ENCODE peak calls at places on chromosomes 6 and 20, in ten cellular contexts. O, P, T, F, X, Z, Q, E, J and U are unnamed samples.

GRCh38 chr20:4795394-4795793 is 73.7 kb downstream of the PRND start:
- DNase-seq in O (peak), P (peak), T (peak), F (no peak), X (peak), Z (peak), Q (peak), E (no peak), J (peak), U (no peak)

GRCh38 chr6:73024598-73024997 is 200.7 kb downstream of the KHDC1L start:
- DNase-seq in O (no peak), P (no peak), T (no peak), F (no peak), X (no peak), Z (no peak), Q (no peak), E (no peak), J (no peak), U (no peak)

GRCh38 chr20:21615617-21616080 is 89.8 kb upstream of the PAX1 start:
- DNase-seq in O (peak), P (peak), T (peak), F (peak), X (no peak), Z (peak), Q (peak), E (peak), J (peak), U (peak)

GRCh38 chr6:75794351-75794846 is 45.4 kb downstream of the MYO6 start:
- DNase-seq in O (no peak), P (no peak), T (no peak), F (no peak), X (no peak), Z (no peak), Q (no peak), E (no peak), J (no peak), U (no peak)

GRCh38 chr20:51628533-51629398 is 86.2 kb upstream of the NFATC2 start:
- DNase-seq in O (no peak), P (peak), T (peak), F (no peak), X (no peak), Z (peak), Q (peak), E (no peak), J (no peak), U (no peak)

GRCh38 chr20:46558511-46558959 is 8.1 kb upstream of the OCSTAMP start:
- DNase-seq in O (no peak), P (peak), T (peak), F (no peak), X (peak), Z (peak), Q (peak), E (peak), J (no peak), U (no peak)

GRCh38 chr20:51570755-51571469 is 28.4 kb upstream of the NFATC2 start:
- DNase-seq in O (no peak), P (peak), T (no peak), F (no peak), X (no peak), Z (peak), Q (no peak), E (peak), J (no peak), U (no peak)

GRCh38 chr20:50877232-50877631 is 54.0 kb downstream of the ADNP start:
- DNase-seq in O (no peak), P (no peak), T (no peak), F (no peak), X (no peak), Z (no peak), Q (no peak), E (no peak), J (no peak), U (no peak)

GRCh38 chr20:48283470-48284110 is 498.3 kb upstream of the SULF2 start:
- DNase-seq in O (no peak), P (peak), T (peak), F (no peak), X (peak), Z (peak), Q (peak), E (no peak), J (no peak), U (no peak)

GRCh38 chr20:24827603-24828295 is 121.3 kb upstream of the CST7 start:
- DNase-seq in O (no peak), P (no peak), T (no peak), F (no peak), X (no peak), Z (no peak), Q (no peak), E (no peak), J (no peak), U (no peak)

GRCh38 chr6:3319801-3320200 is 61.1 kb downstream of the PSMG4 start:
- DNase-seq in O (no peak), P (no peak), T (no peak), F (no peak), X (no peak), Z (no peak), Q (no peak), E (no peak), J (no peak), U (no peak)

GRCh38 chr6:34986845-34987246 is 97.8 kb downstream of the ANKS1A start:
- DNase-seq in O (peak), P (peak), T (peak), F (peak), X (peak), Z (peak), Q (peak), E (peak), J (peak), U (peak)

GRCh38 chr20:50284811-50285375 is 94.3 kb downstream of the CEBPB start:
- DNase-seq in O (no peak), P (peak), T (no peak), F (no peak), X (no peak), Z (no peak), Q (no peak), E (peak), J (no peak), U (no peak)

GRCh38 chr6:124536792-124537191 is 425.4 kb upstream of the RNF217 start:
- DNase-seq in O (no peak), P (peak), T (no peak), F (no peak), X (no peak), Z (no peak), Q (no peak), E (no peak), J (no peak), U (no peak)

GRCh38 chr6:111472933-111473435 is 10.0 kb downstream of the REV3L start:
- DNase-seq in O (no peak), P (no peak), T (no peak), F (no peak), X (no peak), Z (no peak), Q (no peak), E (no peak), J (no peak), U (no peak)

GRCh38 chr6:134235937-134236751 is 81.8 kb downstream of the SGK1 start:
- DNase-seq in O (no peak), P (peak), T (peak), F (no peak), X (peak), Z (peak), Q (peak), E (no peak), J (peak), U (no peak)

GRCh38 chr20:24783631-24784492 is 165.2 kb upstream of the CST7 start:
- DNase-seq in O (no peak), P (no peak), T (no peak), F (no peak), X (no peak), Z (no peak), Q (no peak), E (no peak), J (peak), U (no peak)

GRCh38 chr20:38873050-38873581 is 53.1 kb upstream of the FAM83D start:
- DNase-seq in O (peak), P (no peak), T (no peak), F (no peak), X (no peak), Z (no peak), Q (no peak), E (no peak), J (peak), U (peak)

GRCh38 chr6:63802606-63803206 is 167.1 kb downstream of the PHF3 start:
- DNase-seq in O (no peak), P (peak), T (peak), F (no peak), X (no peak), Z (peak), Q (no peak), E (no peak), J (peak), U (no peak)
- TF ChIP-seq CTCF in O (no peak), P (peak), T (peak), F (peak), X (peak), Z (peak), Q (peak), E (peak), J (no peak), U (no peak)

GRCh38 chr6:150354754-150355571 is 13.8 kb upstream of the IYD start:
- DNase-seq in O (no peak), P (peak), T (peak), F (no peak), X (no peak), Z (peak), Q (no peak), E (no peak), J (no peak), U (no peak)
- TF ChIP-seq CTCF in O (no peak), P (no peak), T (no peak), F (no peak), X (no peak), Z (no peak), Q (no peak), E (no peak), J (no peak), U (no peak)

DNA sequence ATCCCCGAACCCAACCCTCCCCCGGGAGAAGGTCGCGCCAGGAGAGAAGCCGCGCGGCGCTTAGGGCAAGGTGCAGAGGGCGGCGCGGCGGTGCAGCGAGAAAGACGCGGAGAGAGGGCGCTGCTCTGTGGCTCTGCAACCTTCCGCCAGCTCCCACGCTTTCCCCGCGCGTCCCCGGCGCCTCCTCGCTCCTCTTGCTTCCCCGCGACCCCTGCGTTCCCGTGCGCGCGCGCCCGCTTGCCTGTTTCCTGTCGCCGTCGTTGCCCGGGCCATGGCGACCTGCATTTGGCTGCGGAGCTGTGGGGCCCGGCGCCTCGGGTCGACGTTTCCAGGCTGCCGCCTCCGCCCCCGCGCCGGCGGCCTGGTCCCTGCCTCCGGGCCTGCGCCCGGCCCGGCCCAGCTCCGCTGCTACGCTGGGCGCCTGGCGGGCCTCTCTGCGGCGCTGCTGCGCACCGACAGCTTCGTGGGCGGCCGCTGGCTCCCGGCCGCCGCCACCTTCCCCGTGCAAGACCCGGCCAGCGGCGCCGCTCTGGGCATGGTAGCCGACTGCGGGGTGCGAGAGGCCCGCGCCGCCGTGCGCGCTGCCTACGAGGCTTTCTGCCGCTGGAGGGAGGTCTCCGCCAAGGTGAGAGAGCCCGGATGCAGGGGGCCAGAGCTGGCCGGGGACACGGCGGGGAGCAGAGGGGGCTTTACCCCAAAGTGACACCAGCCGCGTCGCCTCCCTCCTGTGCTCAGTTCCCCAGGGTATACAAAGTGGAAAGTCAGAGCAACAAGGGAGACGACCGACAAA is at the start of gene ALDH5A1:
- DNase-seq in O (peak), P (peak), T (peak), F (peak), X (no peak), Z (peak), Q (peak), E (peak), J (peak), U (peak)
- TF ChIP-seq CTCF in O (no peak), P (no peak), T (peak), F (peak), X (peak), Z (peak), Q (peak), E (peak), J (peak), U (no peak)

GRCh38 chr20:56774873-56775272 is 145.8 kb downstream of the TFAP2C start:
- DNase-seq in O (no peak), P (no peak), T (no peak), F (no peak), X (no peak), Z (no peak), Q (no peak), E (no peak), J (no peak), U (no peak)

GRCh38 chr20:56773731-56774130 is 144.6 kb downstream of the TFAP2C start:
- DNase-seq in O (no peak), P (no peak), T (no peak), F (no peak), X (no peak), Z (no peak), Q (no peak), E (no peak), J (no peak), U (no peak)

GRCh38 chr20:56765172-56766073 is 136.3 kb downstream of the TFAP2C start:
- DNase-seq in O (no peak), P (no peak), T (no peak), F (no peak), X (no peak), Z (no peak), Q (no peak), E (no peak), J (no peak), U (no peak)

GRCh38 chr20:56766528-56766927 is 137.4 kb downstream of the TFAP2C start:
- DNase-seq in O (no peak), P (no peak), T (no peak), F (no peak), X (no peak), Z (no peak), Q (no peak), E (no peak), J (no peak), U (no peak)

GRCh38 chr20:56769971-56770570 is 141.0 kb downstream of the TFAP2C start:
- DNase-seq in O (no peak), P (no peak), T (no peak), F (no peak), X (no peak), Z (no peak), Q (no peak), E (no peak), J (no peak), U (no peak)
- TF ChIP-seq CTCF in O (no peak), P (no peak), T (no peak), F (no peak), X (no peak), Z (no peak), Q (no peak), E (no peak), J (no peak), U (no peak)

DNA sequence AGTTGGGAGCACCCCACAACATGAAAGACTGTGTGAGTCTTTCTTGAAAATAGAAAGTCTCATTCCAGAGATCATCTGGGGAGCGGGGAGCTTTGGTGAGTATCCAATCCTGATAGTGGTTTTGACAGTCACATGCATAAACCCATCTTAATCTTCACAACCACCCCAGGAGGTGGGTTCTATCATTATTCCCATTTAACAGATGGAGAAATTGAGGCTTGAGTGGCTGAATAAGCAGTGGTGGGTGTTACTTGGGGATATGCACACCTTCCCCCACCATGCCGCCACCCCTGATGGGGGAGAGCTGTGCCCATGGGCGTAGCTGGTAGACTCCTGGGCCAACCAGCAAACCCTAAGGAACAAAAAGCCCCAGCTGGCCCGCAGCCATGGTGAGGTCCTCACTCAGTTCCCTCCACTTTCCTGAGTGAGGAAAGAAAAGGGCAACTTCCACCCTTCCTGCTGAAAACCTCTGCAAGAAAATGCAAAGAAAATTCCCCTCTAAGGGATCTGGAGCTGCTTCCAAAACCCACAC is 99.8 kb downstream of the SNX5 start:
- DNase-seq in O (no peak), P (no peak), T (no peak), F (no peak), X (no peak), Z (no peak), Q (no peak), E (no peak), J (no peak), U (no peak)
- TF ChIP-seq CTCF in O (no peak), P (no peak), T (no peak), F (no peak), X (no peak), Z (no peak), Q (no peak), E (no peak), J (no peak), U (no peak)